ENCODE peak calls at places on chromosomes 11 and 22, in seven cellular contexts. P is testis, C is SK-N-MC, Y is pancreas, L is transverse colon, D is heart right ventricle, W is A549. A is an unnamed sample.

GRCh38 chr22:30047364-30047738 is 32.9 kb upstream of the HORMAD2 start:
- DNase-seq in P (no peak), C (no peak), Y (no peak), L (no peak), D (no peak), W (no peak), A (no peak)

GRCh38 chr11:129191649-129192048 is 476 bp downstream of the ARHGAP32 start:
- DNase-seq in P (no peak), C (no peak), Y (no peak), L (no peak), D (no peak), W (no peak), A (peak)

GRCh38 chr11:117986981-117987495 is 844 bp downstream of the IL10RA start:
- DNase-seq in P (no peak), C (no peak), Y (no peak), L (peak), D (no peak), W (no peak), A (no peak)

GRCh38 chr11:12285106-12285505 is 92.3 kb upstream of the PARVA start:
- DNase-seq in P (peak), C (no peak), Y (no peak), L (no peak), D (no peak), W (no peak), A (no peak)

GRCh38 chr11:68009391-68010000 is 631 bp upstream of the ALDH3B1 start:
- DNase-seq in P (no peak), C (no peak), Y (peak), L (no peak), D (no peak), W (peak), A (no peak)

GRCh38 chr11:128909438-128910125 is 18.4 kb downstream of the KCNJ5 start:
- DNase-seq in P (no peak), C (no peak), Y (no peak), L (no peak), D (no peak), W (no peak), A (peak)

GRCh38 chr22:29225422-29226090 is 19.9 kb downstream of the EMID1 start:
- DNase-seq in P (peak), C (no peak), Y (no peak), L (peak), D (peak), W (no peak), A (no peak)

GRCh38 chr11:61749607-61750217 is 2.7 kb upstream of the MYRF start:
- DNase-seq in P (no peak), C (no peak), Y (no peak), L (no peak), D (no peak), W (no peak), A (no peak)

GRCh38 chr22:32853662-32854061 is 52.2 kb downstream of the TIMP3 start:
- DNase-seq in P (no peak), C (no peak), Y (no peak), L (no peak), D (no peak), W (no peak), A (no peak)

GRCh38 chr22:45480717-45481116 is 22.0 kb upstream of the FBLN1 start:
- DNase-seq in P (no peak), C (no peak), Y (no peak), L (no peak), D (no peak), W (no peak), A (no peak)

GRCh38 chr11:95084509-95084908 is 5.1 kb upstream of the ENDOD1 start:
- DNase-seq in P (no peak), C (no peak), Y (no peak), L (no peak), D (no peak), W (no peak), A (peak)

DNA sequence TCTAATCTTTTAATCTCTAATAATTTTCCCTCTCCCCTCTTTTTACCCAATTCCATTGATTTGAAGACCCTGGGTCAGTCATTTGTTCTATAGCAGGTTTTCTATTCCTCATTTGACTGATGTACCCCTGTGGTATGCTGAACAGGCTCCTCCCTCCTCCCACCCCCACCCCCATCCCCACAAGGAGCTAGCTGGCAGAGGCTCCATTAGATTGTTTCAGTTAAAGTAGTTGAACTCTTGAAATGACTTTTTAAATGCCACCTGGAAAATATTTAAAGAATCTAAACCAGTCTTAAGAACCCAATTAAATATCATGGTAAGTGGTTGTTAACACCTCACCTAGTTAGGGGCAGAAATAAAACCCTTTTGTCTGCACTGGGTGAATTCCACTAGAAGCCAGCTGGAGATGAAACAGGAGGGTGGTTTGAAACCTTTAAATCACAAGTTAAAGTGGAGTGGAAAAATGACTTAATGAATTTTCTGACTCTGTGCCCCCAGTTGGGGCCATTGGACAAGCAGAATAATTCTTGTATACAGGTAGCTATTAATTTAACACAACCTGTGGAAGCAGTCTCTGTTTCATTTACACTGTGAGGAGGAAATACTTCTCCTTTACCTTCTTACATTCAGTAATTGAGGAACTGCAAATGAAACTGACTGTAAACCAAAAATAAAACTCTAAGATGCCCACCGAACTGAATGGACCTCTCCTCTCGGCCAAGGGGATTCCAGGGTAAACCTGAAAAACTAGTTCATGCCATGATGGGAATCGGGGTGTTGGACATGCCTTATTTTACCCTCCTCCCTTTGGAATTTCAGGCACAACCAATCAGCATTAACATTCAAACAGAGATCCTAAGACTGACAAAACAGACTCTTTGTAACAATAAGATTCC is 30.7 kb downstream of the PRR5L start:
- DNase-seq in P (no peak), C (no peak), Y (no peak), L (no peak), D (no peak), W (no peak), A (no peak)
- H3K27ac ChIP-seq in P (no peak), C (no peak), Y (no peak), L (no peak), D (no peak), W (no peak), A (no peak)

DNA sequence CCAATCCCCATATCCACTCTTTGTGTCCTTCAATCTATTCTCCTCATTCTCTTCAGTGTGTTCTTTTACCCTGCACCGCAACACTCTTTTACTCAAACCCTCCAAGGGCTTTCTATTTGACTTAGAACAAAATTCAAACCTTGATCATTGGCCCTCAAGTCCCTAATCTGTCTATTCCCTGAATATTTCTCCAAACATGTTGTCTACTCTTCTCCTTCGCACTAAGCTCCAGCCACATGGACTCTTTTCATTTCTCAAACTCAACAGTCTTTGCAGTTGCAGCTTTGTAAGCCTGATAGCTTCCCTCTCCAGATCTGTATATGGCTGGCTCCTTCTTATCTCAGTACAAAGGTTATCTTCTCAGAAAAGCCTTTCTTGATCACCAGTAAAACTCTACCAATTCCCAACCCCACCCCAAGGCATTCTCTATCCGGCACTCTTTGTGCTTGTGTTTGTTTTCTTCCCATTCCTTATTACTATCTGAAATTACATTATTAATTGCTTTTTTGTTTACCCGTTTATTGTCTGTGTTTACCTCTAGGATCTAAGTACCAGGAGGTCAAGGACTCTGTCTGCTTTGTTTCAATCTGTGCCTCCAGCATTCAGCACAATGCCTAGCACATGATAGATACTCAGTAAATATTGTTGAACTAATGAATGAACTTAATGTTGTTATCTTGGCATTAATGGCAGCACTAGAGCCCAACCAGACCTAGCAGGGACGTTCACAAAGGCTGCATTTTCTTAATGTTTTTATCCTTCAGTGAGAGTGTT is 147.4 kb downstream of the BBOX1 start:
- DNase-seq in P (no peak), C (no peak), Y (no peak), L (peak), D (no peak), W (no peak), A (no peak)
- H3K27ac ChIP-seq in P (peak), C (no peak), Y (no peak), L (peak), D (no peak), W (no peak), A (no peak)

DNA sequence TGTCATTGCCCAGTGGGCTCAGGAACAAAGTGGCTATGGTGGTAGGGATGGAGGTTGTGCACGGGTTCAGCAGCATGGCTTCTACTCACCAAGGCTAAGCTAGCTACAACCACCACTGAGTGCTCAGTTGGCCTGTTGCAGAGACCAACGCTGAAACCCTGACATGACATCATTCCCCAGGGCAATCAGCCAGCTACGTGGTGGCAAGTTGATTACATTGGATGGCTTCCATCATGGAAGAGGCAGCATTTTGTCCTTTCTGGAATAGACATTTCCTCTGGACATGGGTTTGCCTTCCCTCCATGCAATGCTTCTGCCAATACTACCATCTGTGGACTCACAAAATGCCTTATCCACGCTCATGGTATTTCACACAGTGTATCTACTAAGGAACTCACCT is 634.3 kb downstream of the OPCML start:
- DNase-seq in P (no peak), C (no peak), Y (no peak), L (no peak), D (no peak), W (no peak), A (no peak)
- H3K27ac ChIP-seq in P (no peak), C (no peak), Y (no peak), L (no peak), D (no peak), W (no peak), A (no peak)

DNA sequence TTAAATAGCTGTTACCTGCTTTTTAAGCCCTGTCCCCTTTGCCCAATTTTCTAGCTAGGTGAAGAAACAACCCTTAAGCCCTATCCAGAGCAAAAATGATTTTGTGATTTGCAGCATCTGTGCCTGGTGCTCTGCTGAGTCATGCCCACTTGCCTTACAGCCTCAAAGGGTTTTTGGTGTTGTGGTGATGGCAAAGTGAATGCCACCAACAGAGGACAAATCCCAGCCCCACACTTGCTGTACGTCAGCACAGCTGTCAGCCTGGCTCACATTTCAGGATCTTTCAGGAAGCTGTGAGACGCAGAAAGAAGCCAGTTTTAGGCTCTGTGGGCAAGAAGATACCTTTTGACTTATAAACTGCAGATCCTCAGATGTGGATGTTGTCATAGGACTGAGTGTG is 401.7 kb downstream of the TENM4 start:
- DNase-seq in P (no peak), C (no peak), Y (no peak), L (no peak), D (no peak), W (no peak), A (no peak)
- H3K27ac ChIP-seq in P (no peak), C (no peak), Y (no peak), L (no peak), D (no peak), W (no peak), A (no peak)

GRCh38 chr22:49770454-49771265 is 57.0 kb downstream of the BRD1 start:
- DNase-seq in P (no peak), C (no peak), Y (peak), L (no peak), D (no peak), W (no peak), A (no peak)
- H3K27ac ChIP-seq in P (no peak), C (no peak), Y (no peak), L (no peak), D (no peak), W (no peak), A (no peak)

DNA sequence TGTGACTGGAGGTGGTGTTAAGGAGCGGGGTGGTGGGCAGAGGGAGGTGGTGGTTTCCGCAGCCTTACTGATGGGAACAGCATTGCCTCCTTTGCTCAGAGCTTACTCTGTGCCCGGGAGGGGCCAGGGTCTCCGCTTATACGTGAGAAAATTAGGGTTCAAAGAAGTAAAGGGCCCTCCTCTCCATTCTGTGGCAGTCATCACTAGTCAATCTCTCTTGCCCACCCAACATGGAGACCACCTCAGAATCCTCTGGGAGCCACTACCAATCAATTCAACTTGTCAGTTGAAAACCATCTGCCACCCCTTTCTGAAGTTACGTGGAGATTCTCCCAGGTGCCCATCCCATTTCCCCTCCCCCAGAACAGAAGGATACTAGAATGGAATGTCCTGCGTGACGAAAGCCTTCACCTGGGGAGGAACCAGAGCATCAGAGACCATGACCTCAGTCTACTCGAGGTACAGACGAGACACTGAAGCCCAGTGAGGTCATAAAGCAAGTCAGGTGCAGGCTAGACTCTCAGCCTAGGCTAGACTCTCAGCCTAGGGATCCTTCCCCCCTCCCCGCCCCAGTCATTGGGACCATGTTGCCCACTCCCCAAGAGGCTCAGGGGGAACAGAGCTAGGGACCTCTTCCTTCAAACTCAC is 2.0 kb downstream of the SELENOM start:
- DNase-seq in P (no peak), C (no peak), Y (no peak), L (no peak), D (peak), W (no peak), A (no peak)
- H3K27ac ChIP-seq in P (no peak), C (no peak), Y (peak), L (peak), D (no peak), W (no peak), A (peak)